ENCODE peak calls at places on chromosomes 12 and 14, in five cellular contexts. E is central memory CD4-positive, alpha-beta T cell; A is hepatocyte; S is stimulated activated CD4-positive, alpha-beta T cell treated with anti-CD3 and anti-CD28 coated beads, Interleukin-1b, Interleukin-23, amount 100 ng/mL, for 1 hour; Q is HS-27A. L is an unnamed sample.

GRCh38 chr12:122934722-122935121 is 31.5 kb downstream of the ABCB9 start:
- DNase-seq in E (no peak), A (no peak), S (no peak), Q (no peak), L (no peak)

GRCh38 chr14:60326274-60326673 is 77.3 kb downstream of the PPM1A start:
- DNase-seq in E (no peak), A (no peak), S (no peak), Q (no peak), L (no peak)

GRCh38 chr12:68871899-68872298 is 61.1 kb downstream of the CPM start:
- DNase-seq in E (no peak), A (no peak), S (no peak), Q (no peak), L (peak)

GRCh38 chr12:7797698-7798398 is 8.6 kb downstream of the NANOG start:
- DNase-seq in E (no peak), A (peak), S (no peak), Q (no peak), L (peak)

GRCh38 chr14:28767851-28768548 is 1.4 kb downstream of the FOXG1 start:
- DNase-seq in E (no peak), A (peak), S (no peak), Q (no peak), L (no peak)

GRCh38 chr12:72296389-72296788 is 24.2 kb downstream of the TRHDE start:
- DNase-seq in E (no peak), A (peak), S (no peak), Q (no peak), L (peak)

GRCh38 chr12:79897617-79898016 is 37.3 kb downstream of the PPP1R12A start:
- DNase-seq in E (no peak), A (no peak), S (no peak), Q (peak), L (peak)

GRCh38 chr12:32390572-32391219 is 8.7 kb upstream of the FGD4 start:
- DNase-seq in E (no peak), A (no peak), S (no peak), Q (no peak), L (peak)

GRCh38 chr12:3014641-3015040 is 55.4 kb downstream of the TEAD4 start:
- DNase-seq in E (no peak), A (no peak), S (no peak), Q (no peak), L (no peak)

GRCh38 chr12:65525501-65526141 is 247.1 kb downstream of the MSRB3 start:
- DNase-seq in E (no peak), A (no peak), S (no peak), Q (peak), L (no peak)

GRCh38 chr12:56804684-56805083 is 41.6 kb downstream of the HSD17B6 start:
- DNase-seq in E (no peak), A (no peak), S (no peak), Q (no peak), L (no peak)

GRCh38 chr14:57999471-57999870 is 133.6 kb upstream of the SLC35F4 start:
- DNase-seq in E (no peak), A (no peak), S (no peak), Q (no peak), L (no peak)

GRCh38 chr12:93002278-93003054 is 73.4 kb upstream of the EEA1 start:
- DNase-seq in E (no peak), A (no peak), S (no peak), Q (peak), L (no peak)

GRCh38 chr12:100858658-100859057 is 64.1 kb downstream of the ANO4 start:
- DNase-seq in E (no peak), A (no peak), S (no peak), Q (no peak), L (no peak)

GRCh38 chr12:93957180-93957579 is 191.2 kb upstream of the PLXNC1 start:
- DNase-seq in E (no peak), A (no peak), S (no peak), Q (no peak), L (no peak)

GRCh38 chr12:121628536-121628935 is 2.2 kb downstream of the ORAI1 start:
- DNase-seq in E (no peak), A (no peak), S (no peak), Q (no peak), L (no peak)

GRCh38 chr12:15404485-15404884 is 82.2 kb downstream of the PTPRO start:
- DNase-seq in E (no peak), A (no peak), S (no peak), Q (peak), L (no peak)

GRCh38 chr14:89227490-89227834 is 189.6 kb downstream of the FOXN3 start:
- DNase-seq in E (no peak), A (no peak), S (no peak), Q (no peak), L (no peak)